ENCODE peak calls at places on chromosome 20, in ten cellular contexts. T is GM23338, F is foreskin keratinocyte, X is upper lobe of right lung, E is body of pancreas, Q is astrocyte of the cerebellum, I is cardiac muscle cell, L is psoas muscle, M is pancreas, N is AG09319. J is an unnamed sample.

GRCh38 chr20:33181482-33182093 is 13.6 kb downstream of the BPIFA2 start:
- DNase-seq in F (no peak), E (no peak), Q (no peak), I (no peak), T (peak), M (no peak), N (no peak), X (no peak), L (no peak), J (no peak)

GRCh38 chr20:5885866-5886265 is 64.5 kb downstream of the TRMT6 start:
- DNase-seq in F (no peak), T (no peak), E (no peak), I (no peak), N (no peak), M (no peak), X (no peak), L (no peak), Q (no peak), J (no peak)

GRCh38 chr20:31806564-31807355 is 12.4 kb upstream of the MYLK2 start:
- DNase-seq in Q (no peak), T (no peak), X (no peak), F (no peak), L (peak), I (no peak), N (no peak), M (no peak), E (no peak), J (peak)

GRCh38 chr20:40636486-40636885 is 52.5 kb downstream of the MAFB start:
- DNase-seq in Q (no peak), L (no peak), T (no peak), X (no peak), N (no peak), E (no peak), M (no peak), I (no peak), F (no peak), J (peak)

GRCh38 chr20:50267041-50267865 is 76.6 kb downstream of the CEBPB start:
- DNase-seq in N (peak), M (peak), F (no peak), Q (no peak), I (peak), T (peak), L (peak), E (peak), X (peak), J (no peak)

GRCh38 chr20:40956503-40956902 is 72.1 kb upstream of the TOP1 start:
- DNase-seq in M (no peak), N (no peak), I (no peak), L (no peak), Q (no peak), F (no peak), X (no peak), T (no peak), E (no peak), J (peak)

GRCh38 chr20:32488066-32488838 is 96.9 kb downstream of the NOL4L start:
- DNase-seq in F (no peak), N (no peak), I (no peak), L (no peak), T (no peak), E (no peak), X (peak), Q (no peak), M (no peak), J (no peak)

GRCh38 chr20:34884260-34884659 is 7.8 kb downstream of the ACSS2 start:
- DNase-seq in M (no peak), I (no peak), X (no peak), E (no peak), N (no peak), T (no peak), F (no peak), Q (no peak), L (no peak), J (no peak)

GRCh38 chr20:32037929-32038328 is 14.1 kb upstream of the HCK start:
- DNase-seq in M (no peak), N (no peak), I (peak), E (no peak), F (peak), T (no peak), X (no peak), Q (no peak), L (no peak), J (no peak)

GRCh38 chr20:59785986-59786753 is 147.3 kb downstream of the SYCP2 start:
- DNase-seq in Q (no peak), F (no peak), I (no peak), E (no peak), T (no peak), N (no peak), X (no peak), M (no peak), L (no peak), J (no peak)

GRCh38 chr20:33539129-33539528 is 49.2 kb downstream of the CBFA2T2 start:
- DNase-seq in M (no peak), X (no peak), T (no peak), N (peak), Q (no peak), E (no peak), F (no peak), I (peak), L (no peak), J (no peak)

GRCh38 chr20:32235331-32236047 is 27.8 kb downstream of the POFUT1 start:
- DNase-seq in T (no peak), M (peak), Q (no peak), X (no peak), L (no peak), E (peak), F (no peak), N (no peak), I (no peak), J (no peak)

GRCh38 chr20:52972190-52972937 is at the start of gene TSHZ2:
- DNase-seq in T (no peak), Q (no peak), M (peak), N (no peak), F (peak), I (peak), X (no peak), E (peak), L (peak), J (no peak)

GRCh38 chr20:61757678-61758555 is 307.8 kb downstream of the TAF4 start:
- DNase-seq in X (peak), L (peak), Q (no peak), M (no peak), I (peak), N (no peak), F (peak), E (no peak), T (no peak), J (no peak)

GRCh38 chr20:53216856-53217576 is 244.9 kb downstream of the TSHZ2 start:
- DNase-seq in E (peak), Q (no peak), F (no peak), T (peak), M (peak), I (peak), X (peak), L (peak), N (no peak), J (peak)

GRCh38 chr20:45355209-45355608 is 7.0 kb upstream of the SDC4 start:
- DNase-seq in M (no peak), T (no peak), Q (no peak), E (no peak), N (no peak), I (peak), X (no peak), F (no peak), L (no peak), J (no peak)

GRCh38 chr20:34703573-34704176 is 469 bp upstream of the TP53INP2 start:
- DNase-seq in N (no peak), F (no peak), E (peak), Q (no peak), M (peak), T (peak), I (peak), X (no peak), L (no peak), J (no peak)

GRCh38 chr20:49938173-49939163 is 2.3 kb downstream of the RNF114 start:
- DNase-seq in I (peak), E (peak), X (no peak), L (peak), M (no peak), Q (no peak), N (no peak), F (no peak), T (no peak), J (no peak)

GRCh38 chr20:1636621-1637020 is 16.8 kb upstream of the SIRPB1 start:
- DNase-seq in L (no peak), N (no peak), T (peak), X (no peak), I (no peak), F (no peak), Q (no peak), M (no peak), E (no peak), J (no peak)

GRCh38 chr20:3371757-3372156 is 35.7 kb downstream of the DNAAF9 start:
- DNase-seq in M (no peak), E (no peak), X (no peak), I (no peak), Q (no peak), L (no peak), N (no peak), F (no peak), T (no peak), J (no peak)

GRCh38 chr20:61608275-61609085 is 356.4 kb downstream of the CDH4 start:
- DNase-seq in N (no peak), F (no peak), L (no peak), I (peak), E (no peak), M (no peak), T (peak), X (no peak), Q (no peak), J (no peak)

GRCh38 chr20:7493311-7493710 is 446.9 kb downstream of the HAO1 start:
- DNase-seq in F (no peak), M (no peak), T (no peak), X (no peak), Q (no peak), E (no peak), N (no peak), I (no peak), L (no peak), J (no peak)

GRCh38 chr20:5971203-5971602 is 20.8 kb downstream of the MCM8 start:
- DNase-seq in M (no peak), E (no peak), N (no peak), F (no peak), L (no peak), Q (no peak), X (no peak), T (peak), I (no peak), J (no peak)

GRCh38 chr20:45704969-45705637 is at the start of gene WFDC10B:
- DNase-seq in L (no peak), N (no peak), E (no peak), I (no peak), T (no peak), M (no peak), X (no peak), F (peak), Q (no peak), J (no peak)

GRCh38 chr20:35192071-35192872 is 20.4 kb downstream of the PROCR start:
- DNase-seq in F (peak), I (peak), E (peak), Q (no peak), X (no peak), M (no peak), T (peak), L (no peak), N (no peak), J (peak)

GRCh38 chr20:3933126-3933684 is 44.0 kb downstream of the PANK2 start:
- DNase-seq in M (no peak), I (no peak), F (no peak), L (no peak), T (no peak), N (no peak), X (no peak), Q (no peak), E (no peak), J (no peak)

GRCh38 chr20:57244627-57245214 is 21.7 kb downstream of the BMP7 start:
- DNase-seq in N (no peak), M (no peak), T (peak), Q (no peak), L (no peak), E (no peak), I (no peak), F (no peak), X (no peak), J (no peak)

GRCh38 chr20:15976047-15976731 is 597.1 kb downstream of the KIF16B start:
- DNase-seq in I (no peak), F (no peak), E (no peak), X (no peak), L (no peak), N (no peak), M (no peak), Q (no peak), T (peak), J (no peak)

GRCh38 chr20:33753143-33753542 is 21.3 kb downstream of the ZNF341 start:
- DNase-seq in E (no peak), Q (no peak), M (no peak), X (no peak), F (no peak), N (no peak), I (no peak), T (no peak), L (no peak), J (no peak)

GRCh38 chr20:11726021-11726420 is 191.7 kb upstream of the BTBD3 start:
- DNase-seq in E (no peak), Q (no peak), X (no peak), T (no peak), F (no peak), I (no peak), L (no peak), N (no peak), M (no peak), J (no peak)

GRCh38 chr20:56626367-56627121 is 2.6 kb upstream of the TFAP2C start:
- DNase-seq in Q (no peak), E (no peak), L (no peak), M (no peak), X (no peak), N (no peak), F (no peak), I (peak), T (peak), J (peak)

GRCh38 chr20:37627060-37627766 is 66.6 kb upstream of the CTNNBL1 start:
- DNase-seq in N (peak), I (peak), X (no peak), L (peak), Q (peak), M (no peak), F (peak), T (peak), E (peak), J (no peak)

GRCh38 chr20:8616792-8617191 is 452.1 kb upstream of the PLCB4 start:
- DNase-seq in I (peak), E (no peak), F (no peak), Q (no peak), T (no peak), X (no peak), L (no peak), M (no peak), N (peak), J (no peak)

GRCh38 chr20:12927489-12927888 is 81.3 kb upstream of the SPTLC3 start:
- DNase-seq in T (no peak), F (no peak), E (no peak), L (no peak), N (no peak), X (no peak), Q (no peak), I (peak), M (no peak), J (no peak)

GRCh38 chr20:40251284-40251932 is 437.6 kb downstream of the MAFB start:
- DNase-seq in I (peak), T (peak), L (no peak), N (peak), F (peak), X (no peak), M (no peak), E (no peak), Q (no peak), J (no peak)

GRCh38 chr20:41309817-41310216 is 7.7 kb downstream of the ZHX3 start:
- DNase-seq in T (no peak), N (no peak), M (no peak), I (peak), Q (no peak), F (no peak), E (no peak), L (no peak), X (no peak), J (no peak)

GRCh38 chr20:22346716-22347115 is 237.7 kb downstream of the FOXA2 start:
- DNase-seq in E (no peak), M (no peak), N (no peak), X (no peak), Q (no peak), T (no peak), F (no peak), I (no peak), L (no peak), J (no peak)

GRCh38 chr20:51384854-51385253 is 157.7 kb downstream of the NFATC2 start:
- DNase-seq in E (no peak), T (no peak), N (no peak), F (no peak), M (no peak), I (no peak), X (no peak), L (no peak), Q (no peak), J (no peak)

GRCh38 chr20:51383891-51384510 is 158.5 kb downstream of the NFATC2 start:
- DNase-seq in F (no peak), L (no peak), T (no peak), M (no peak), N (no peak), I (no peak), Q (no peak), X (no peak), E (no peak), J (no peak)

GRCh38 chr20:51387125-51387865 is 155.2 kb downstream of the NFATC2 start:
- DNase-seq in L (no peak), I (no peak), N (no peak), X (no peak), M (no peak), E (no peak), Q (no peak), T (peak), F (no peak), J (no peak)

GRCh38 chr20:51386586-51386985 is 155.9 kb downstream of the NFATC2 start:
- DNase-seq in L (no peak), E (no peak), T (no peak), Q (no peak), X (no peak), F (no peak), I (no peak), N (no peak), M (no peak), J (no peak)

DNA sequence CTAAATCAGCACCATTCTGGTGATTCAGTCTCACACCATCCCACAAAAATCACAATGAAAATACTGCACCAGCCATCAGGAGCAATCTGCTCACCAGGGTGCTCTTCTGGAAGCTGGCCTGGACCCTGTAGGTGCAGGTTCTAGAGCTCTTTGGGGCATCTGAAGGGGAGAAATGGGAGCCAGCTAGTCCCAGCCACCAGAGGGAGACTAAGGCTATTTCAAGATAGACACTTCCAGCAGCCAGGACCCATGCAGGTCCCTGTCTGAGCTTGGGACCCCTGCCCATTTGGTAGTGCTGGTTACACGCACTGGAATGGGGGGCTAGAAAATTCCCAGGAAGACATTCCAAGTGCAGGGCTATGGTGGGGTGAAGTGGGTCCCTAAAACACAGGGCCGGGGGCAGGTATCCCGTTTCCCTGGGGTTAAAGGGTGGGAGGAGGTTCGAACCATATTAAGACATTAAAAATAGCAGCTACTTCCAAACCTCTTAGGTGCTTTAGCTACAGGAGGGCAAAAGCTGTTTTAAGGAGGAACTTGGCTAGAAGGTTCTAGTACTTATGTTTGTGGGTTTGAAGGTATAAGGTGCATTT is 156.5 kb downstream of the NFATC2 start:
- DNase-seq in I (peak), N (no peak), Q (no peak), E (no peak), T (peak), M (no peak), L (no peak), F (no peak), X (peak), J (no peak)
- TF ChIP-seq CTCF in I (peak), N (peak), Q (peak), E (no peak), T (peak), M (no peak), L (peak), F (peak), X (peak), J (peak)

GRCh38 chr20:46772901-46773300 is 63.5 kb downstream of the SLC2A10 start:
- DNase-seq in N (no peak), Q (no peak), L (no peak), I (no peak), X (no peak), T (peak), F (no peak), M (no peak), E (no peak), J (no peak)
- TF ChIP-seq CTCF in N (no peak), Q (no peak), L (no peak), I (peak), X (no peak), T (peak), F (peak), M (no peak), E (no peak), J (peak)

GRCh38 chr20:20366551-20366895 is 1.4 kb upstream of the INSM1 start:
- DNase-seq in Q (no peak), E (no peak), I (no peak), T (peak), N (no peak), M (no peak), X (no peak), L (no peak), F (no peak), J (no peak)
- TF ChIP-seq CTCF in Q (no peak), E (no peak), I (no peak), T (no peak), N (no peak), M (no peak), X (no peak), L (no peak), F (no peak), J (no peak)

GRCh38 chr20:597560-597959 is 12.5 kb downstream of the TCF15 start:
- DNase-seq in I (no peak), M (no peak), Q (no peak), X (no peak), L (no peak), E (no peak), T (no peak), N (no peak), F (no peak), J (no peak)
- TF ChIP-seq CTCF in I (no peak), M (no peak), Q (no peak), X (no peak), L (no peak), E (no peak), T (no peak), N (no peak), F (no peak), J (no peak)

GRCh38 chr20:63537525-63538203 is 488 bp upstream of the PTK6 start:
- DNase-seq in E (peak), X (peak), M (peak), Q (peak), F (peak), L (peak), N (peak), T (peak), I (peak), J (no peak)
- TF ChIP-seq CTCF in E (peak), X (peak), M (peak), Q (peak), F (peak), L (peak), N (peak), T (peak), I (peak), J (peak)

GRCh38 chr20:24756292-24757025 is 192.6 kb upstream of the CST7 start:
- DNase-seq in M (no peak), T (no peak), I (no peak), F (no peak), Q (no peak), E (no peak), N (no peak), X (no peak), L (no peak), J (peak)
- TF ChIP-seq CTCF in M (no peak), T (no peak), I (no peak), F (no peak), Q (no peak), E (no peak), N (no peak), X (no peak), L (no peak), J (no peak)

GRCh38 chr20:36478137-36478905 is 63.0 kb upstream of the MYL9 start:
- DNase-seq in T (no peak), I (no peak), L (no peak), M (no peak), Q (no peak), N (no peak), X (no peak), E (no peak), F (no peak), J (no peak)
- TF ChIP-seq CTCF in T (no peak), I (no peak), L (no peak), M (no peak), Q (peak), N (no peak), X (no peak), E (no peak), F (peak), J (no peak)